ENCODE peak calls at places on chromosomes 12 and 14, in seven cellular contexts. One of them, this sample, is unnamed.

GRCh38 chr12:11794311-11794710 is 144.8 kb downstream of the ETV6 start:
- DNase-seq in pancreas: no peak
- DNase-seq in foreskin fibroblast: no peak
- DNase-seq in substantia nigra: no peak
- DNase-seq in aorta: no peak
- DNase-seq in body of pancreas: no peak
- DNase-seq in ascending aorta: no peak
- DNase-seq in this sample: no peak

GRCh38 chr12:112716099-112717093 is 75.2 kb upstream of the RPH3A start:
- DNase-seq in pancreas: no peak
- DNase-seq in foreskin fibroblast: no peak
- DNase-seq in substantia nigra: no peak
- DNase-seq in aorta: no peak
- DNase-seq in body of pancreas: no peak
- DNase-seq in ascending aorta: no peak
- DNase-seq in this sample: no peak

GRCh38 chr12:19166956-19167355 is 37.4 kb downstream of the PLEKHA5 start:
- DNase-seq in pancreas: no peak
- DNase-seq in foreskin fibroblast: no peak
- DNase-seq in substantia nigra: no peak
- DNase-seq in aorta: no peak
- DNase-seq in body of pancreas: no peak
- DNase-seq in ascending aorta: no peak
- DNase-seq in this sample: no peak

GRCh38 chr14:54572316-54572715 is 5.4 kb downstream of the SAMD4A start:
- DNase-seq in pancreas: no peak
- DNase-seq in foreskin fibroblast: peak
- DNase-seq in substantia nigra: no peak
- DNase-seq in aorta: no peak
- DNase-seq in body of pancreas: no peak
- DNase-seq in ascending aorta: no peak
- DNase-seq in this sample: no peak

GRCh38 chr12:110935588-110935987 is 15.2 kb upstream of the MYL2 start:
- DNase-seq in pancreas: no peak
- DNase-seq in foreskin fibroblast: no peak
- DNase-seq in substantia nigra: no peak
- DNase-seq in aorta: no peak
- DNase-seq in body of pancreas: no peak
- DNase-seq in ascending aorta: no peak
- DNase-seq in this sample: no peak

GRCh38 chr14:51319181-51319597 is 79.1 kb downstream of the TMX1 start:
- DNase-seq in pancreas: no peak
- DNase-seq in foreskin fibroblast: no peak
- DNase-seq in substantia nigra: no peak
- DNase-seq in aorta: no peak
- DNase-seq in body of pancreas: no peak
- DNase-seq in ascending aorta: no peak
- DNase-seq in this sample: no peak

GRCh38 chr14:103543721-103544626 is 15.0 kb downstream of the TRMT61A start:
- DNase-seq in pancreas: peak
- DNase-seq in foreskin fibroblast: peak
- DNase-seq in substantia nigra: peak
- DNase-seq in aorta: peak
- DNase-seq in body of pancreas: no peak
- DNase-seq in ascending aorta: no peak
- DNase-seq in this sample: no peak

GRCh38 chr14:77184396-77185092 is 2.9 kb downstream of the TMEM63C start:
- DNase-seq in pancreas: no peak
- DNase-seq in foreskin fibroblast: no peak
- DNase-seq in substantia nigra: no peak
- DNase-seq in aorta: no peak
- DNase-seq in body of pancreas: no peak
- DNase-seq in ascending aorta: no peak
- DNase-seq in this sample: no peak

GRCh38 chr12:22415342-22416309 is 81.1 kb upstream of the ST8SIA1 start:
- DNase-seq in pancreas: no peak
- DNase-seq in foreskin fibroblast: no peak
- DNase-seq in substantia nigra: no peak
- DNase-seq in aorta: no peak
- DNase-seq in body of pancreas: peak
- DNase-seq in ascending aorta: no peak
- DNase-seq in this sample: no peak